ENCODE peak calls at places on chromosomes 6 and 20, in eight cellular contexts. N is posterior cingulate gyrus; L is stimulated activated CD8-positive, alpha-beta memory T cell treated with anti-CD3 and anti-CD28 coated beads, Interleukin-7, amount 100 ng/mL, for 1 hour; V is neural progenitor cell; E is mucosa of gallbladder; H is NCI-H2171; M is adrenal gland; X is M059J. O is an unnamed sample.

GRCh38 chr6:167513763-167514162 is 188.9 kb downstream of the TTLL2 start:
- DNase-seq in E (no peak), X (no peak), H (no peak), N (no peak), L (no peak), V (no peak), M (no peak), O (no peak)

GRCh38 chr20:19205999-19206398 is 6.4 kb upstream of the SLC24A3 start:
- DNase-seq in V (peak), X (peak), E (peak), L (peak), H (peak), M (peak), N (peak), O (peak)

GRCh38 chr6:3294921-3295871 is 36.4 kb downstream of the PSMG4 start:
- DNase-seq in N (peak), L (no peak), X (no peak), H (no peak), M (no peak), V (peak), E (peak), O (peak)

GRCh38 chr6:104019075-104019474 is 840.6 kb downstream of the HACE1 start:
- DNase-seq in V (no peak), H (no peak), E (no peak), N (no peak), X (no peak), L (no peak), M (no peak), O (no peak)

GRCh38 chr6:129920103-129920798 is 59.1 kb upstream of the TMEM244 start:
- DNase-seq in E (no peak), H (no peak), N (no peak), M (no peak), L (no peak), V (no peak), X (peak), O (peak)

GRCh38 chr20:54062812-54063280 is 7.5 kb downstream of the BCAS1 start:
- DNase-seq in M (no peak), H (peak), V (peak), N (no peak), L (no peak), X (peak), E (no peak), O (peak)

GRCh38 chr20:37567331-37567665 is 39.6 kb upstream of the BLCAP start:
- DNase-seq in L (no peak), V (no peak), E (no peak), M (no peak), X (no peak), H (peak), N (no peak), O (no peak)

GRCh38 chr6:20126102-20126752 is 86.0 kb downstream of the MBOAT1 start:
- DNase-seq in E (no peak), N (no peak), V (no peak), L (no peak), H (no peak), X (no peak), M (no peak), O (no peak)

GRCh38 chr6:35496851-35497570 is at the start of gene TEAD3:
- DNase-seq in N (peak), X (peak), L (peak), E (peak), H (peak), V (peak), M (peak), O (peak)

GRCh38 chr6:30092852-30093543 is 17.4 kb upstream of the RNF39 start:
- DNase-seq in X (no peak), V (no peak), L (no peak), H (no peak), M (no peak), E (no peak), N (no peak), O (no peak)

GRCh38 chr6:161415302-161415855 is 141.5 kb upstream of the AGPAT4 start:
- DNase-seq in E (no peak), M (no peak), H (no peak), N (no peak), V (no peak), L (no peak), X (no peak), O (no peak)

GRCh38 chr6:38271081-38271480 is 368.6 kb downstream of the BTBD9 start:
- DNase-seq in M (no peak), H (no peak), V (no peak), L (no peak), X (peak), N (no peak), E (no peak), O (no peak)

GRCh38 chr6:117605169-117605826 is 3.0 kb upstream of the GOPC start:
- DNase-seq in M (peak), X (peak), H (peak), V (peak), E (peak), L (no peak), N (peak), O (peak)

GRCh38 chr20:37733416-37733815 is 39.6 kb downstream of the CTNNBL1 start:
- DNase-seq in X (no peak), H (no peak), M (no peak), E (no peak), V (no peak), L (no peak), N (no peak), O (no peak)

GRCh38 chr20:49594143-49594928 is 26.4 kb upstream of the PTGIS start:
- DNase-seq in L (peak), V (no peak), N (peak), M (no peak), H (peak), X (peak), E (peak), O (peak)

GRCh38 chr6:25649611-25650010 is 2.4 kb upstream of the SCGN start:
- DNase-seq in N (no peak), V (no peak), L (no peak), M (no peak), H (no peak), X (no peak), E (no peak), O (no peak)

GRCh38 chr6:108114861-108115597 is 40.5 kb upstream of the OSTM1 start:
- DNase-seq in N (no peak), M (peak), E (peak), V (peak), H (no peak), X (peak), L (no peak), O (peak)

GRCh38 chr6:109094351-109095035 is at the start of gene SESN1:
- DNase-seq in M (peak), E (peak), X (peak), N (peak), L (peak), V (peak), H (peak), O (peak)

GRCh38 chr6:157245486-157245885 is 77.8 kb downstream of the TMEM242 start:
- DNase-seq in V (no peak), M (no peak), X (no peak), E (no peak), L (no peak), H (no peak), N (peak), O (no peak)

GRCh38 chr6:9373308-9373707 is 938.0 kb upstream of the SLC35B3 start:
- DNase-seq in N (no peak), M (no peak), E (no peak), X (no peak), H (no peak), V (no peak), L (no peak), O (no peak)

GRCh38 chr6:8435845-8436168 is 462 bp upstream of the SLC35B3 start:
- DNase-seq in E (no peak), L (no peak), X (no peak), H (no peak), N (no peak), M (no peak), V (no peak), O (peak)

GRCh38 chr6:90764001-90764400 is 177.1 kb upstream of the MAP3K7 start:
- DNase-seq in L (no peak), N (no peak), E (no peak), V (no peak), X (no peak), H (no peak), M (no peak), O (no peak)

GRCh38 chr6:155186052-155186658 is 77.7 kb upstream of the CLDN20 start:
- DNase-seq in L (no peak), V (no peak), N (no peak), E (no peak), X (peak), H (no peak), M (no peak), O (peak)

GRCh38 chr6:134740473-134741192 is 209.3 kb downstream of the ALDH8A1 start:
- DNase-seq in E (no peak), X (peak), L (no peak), M (peak), V (no peak), N (no peak), H (no peak), O (no peak)

GRCh38 chr6:111601875-111602274 is 3.8 kb downstream of the TRAF3IP2 start:
- DNase-seq in V (no peak), N (no peak), H (no peak), E (peak), X (peak), M (peak), L (no peak), O (no peak)

GRCh38 chr20:48198951-48199431 is 413.7 kb upstream of the SULF2 start:
- DNase-seq in N (peak), H (no peak), E (no peak), V (no peak), X (peak), M (no peak), L (no peak), O (peak)

GRCh38 chr6:100808638-100809275 is 72.4 kb downstream of the ASCC3 start:
- DNase-seq in L (no peak), E (no peak), M (no peak), N (no peak), V (no peak), H (no peak), X (peak), O (peak)

GRCh38 chr6:131858765-131859490 is 51.1 kb downstream of the ENPP1 start:
- DNase-seq in L (no peak), E (no peak), H (no peak), N (no peak), V (no peak), X (peak), M (no peak), O (peak)

GRCh38 chr6:7154341-7155139 is 46.8 kb downstream of the RREB1 start:
- DNase-seq in X (no peak), H (no peak), V (no peak), N (no peak), E (no peak), M (peak), L (no peak), O (no peak)

GRCh38 chr6:2793491-2794151 is 28.4 kb downstream of the WRNIP1 start:
- DNase-seq in M (no peak), H (no peak), L (no peak), E (no peak), N (peak), V (no peak), X (no peak), O (peak)

GRCh38 chr6:170289108-170289931 is 1.6 kb downstream of the DLL1 start:
- DNase-seq in N (peak), X (no peak), H (no peak), M (no peak), L (no peak), E (no peak), V (peak), O (no peak)

GRCh38 chr20:57672953-57673575 is 36.8 kb downstream of the PMEPA1 start:
- DNase-seq in M (no peak), N (no peak), E (no peak), L (no peak), V (no peak), X (no peak), H (no peak), O (no peak)